ENCODE peak calls at places on chromosomes 13 and 19, in nine cellular contexts. One of them, this sample, is unnamed.

GRCh38 chr13:110576070-110576394 is 14.5 kb upstream of the RAB20 start:
- DNase-seq in head of caudate nucleus: no peak
- DNase-seq in naive thymus-derived CD8-positive, alpha-beta T cell: no peak
- DNase-seq in uterus: no peak
- DNase-seq in posterior cingulate gyrus: peak
- DNase-seq in heart left ventricle: no peak
- DNase-seq in putamen: no peak
- DNase-seq in GM12865: no peak
- DNase-seq in Ammon's horn: no peak
- DNase-seq in this sample: no peak

GRCh38 chr13:25768726-25769270 is 283.0 kb downstream of the SHISA2 start:
- DNase-seq in head of caudate nucleus: no peak
- DNase-seq in posterior cingulate gyrus: no peak
- DNase-seq in putamen: no peak
- DNase-seq in naive thymus-derived CD8-positive, alpha-beta T cell: no peak
- DNase-seq in Ammon's horn: no peak
- DNase-seq in uterus: no peak
- DNase-seq in heart left ventricle: no peak
- DNase-seq in GM12865: no peak
- DNase-seq in this sample: no peak

GRCh38 chr19:52516191-52516590 is 11.3 kb upstream of the ZNF808 start:
- DNase-seq in posterior cingulate gyrus: no peak
- DNase-seq in heart left ventricle: no peak
- DNase-seq in uterus: no peak
- DNase-seq in head of caudate nucleus: no peak
- DNase-seq in putamen: no peak
- DNase-seq in naive thymus-derived CD8-positive, alpha-beta T cell: no peak
- DNase-seq in GM12865: no peak
- DNase-seq in Ammon's horn: no peak
- DNase-seq in this sample: peak

GRCh38 chr19:45059258-45059965 is 16.9 kb downstream of the ZNF296 start:
- DNase-seq in naive thymus-derived CD8-positive, alpha-beta T cell: peak
- DNase-seq in head of caudate nucleus: peak
- DNase-seq in posterior cingulate gyrus: peak
- DNase-seq in putamen: peak
- DNase-seq in uterus: peak
- DNase-seq in GM12865: peak
- DNase-seq in heart left ventricle: peak
- DNase-seq in Ammon's horn: peak
- DNase-seq in this sample: peak

GRCh38 chr19:29083863-29084262 is 129.1 kb downstream of the UQCRFS1 start:
- DNase-seq in GM12865: no peak
- DNase-seq in head of caudate nucleus: no peak
- DNase-seq in posterior cingulate gyrus: no peak
- DNase-seq in uterus: no peak
- DNase-seq in Ammon's horn: no peak
- DNase-seq in heart left ventricle: no peak
- DNase-seq in putamen: no peak
- DNase-seq in naive thymus-derived CD8-positive, alpha-beta T cell: no peak
- DNase-seq in this sample: no peak

GRCh38 chr19:45577111-45577905 is 7.3 kb downstream of the OPA3 start:
- DNase-seq in heart left ventricle: no peak
- DNase-seq in posterior cingulate gyrus: peak
- DNase-seq in putamen: no peak
- DNase-seq in Ammon's horn: peak
- DNase-seq in head of caudate nucleus: no peak
- DNase-seq in GM12865: peak
- DNase-seq in uterus: no peak
- DNase-seq in naive thymus-derived CD8-positive, alpha-beta T cell: no peak
- DNase-seq in this sample: peak

GRCh38 chr13:69948016-69948415 is 159.6 kb upstream of the ATXN8OS start:
- DNase-seq in uterus: no peak
- DNase-seq in Ammon's horn: no peak
- DNase-seq in GM12865: peak
- DNase-seq in putamen: no peak
- DNase-seq in naive thymus-derived CD8-positive, alpha-beta T cell: no peak
- DNase-seq in head of caudate nucleus: no peak
- DNase-seq in heart left ventricle: no peak
- DNase-seq in posterior cingulate gyrus: no peak
- DNase-seq in this sample: no peak

GRCh38 chr19:37933965-37934364 is 27.0 kb downstream of the SIPA1L3 start:
- DNase-seq in naive thymus-derived CD8-positive, alpha-beta T cell: no peak
- DNase-seq in putamen: no peak
- DNase-seq in head of caudate nucleus: no peak
- DNase-seq in posterior cingulate gyrus: no peak
- DNase-seq in GM12865: no peak
- DNase-seq in Ammon's horn: no peak
- DNase-seq in uterus: no peak
- DNase-seq in heart left ventricle: peak
- DNase-seq in this sample: peak

GRCh38 chr19:32351807-32352630 is 6.6 kb downstream of the ZNF507 start:
- DNase-seq in heart left ventricle: no peak
- DNase-seq in head of caudate nucleus: no peak
- DNase-seq in uterus: no peak
- DNase-seq in GM12865: no peak
- DNase-seq in putamen: no peak
- DNase-seq in posterior cingulate gyrus: no peak
- DNase-seq in Ammon's horn: no peak
- DNase-seq in naive thymus-derived CD8-positive, alpha-beta T cell: no peak
- DNase-seq in this sample: no peak

GRCh38 chr13:34243396-34243795 is 425.4 kb downstream of the RFC3 start:
- DNase-seq in head of caudate nucleus: no peak
- DNase-seq in GM12865: no peak
- DNase-seq in posterior cingulate gyrus: no peak
- DNase-seq in Ammon's horn: no peak
- DNase-seq in uterus: no peak
- DNase-seq in naive thymus-derived CD8-positive, alpha-beta T cell: no peak
- DNase-seq in heart left ventricle: peak
- DNase-seq in putamen: no peak
- DNase-seq in this sample: no peak

GRCh38 chr13:109307027-109307426 is 479.4 kb downstream of the IRS2 start:
- DNase-seq in head of caudate nucleus: no peak
- DNase-seq in GM12865: no peak
- DNase-seq in putamen: no peak
- DNase-seq in heart left ventricle: no peak
- DNase-seq in uterus: no peak
- DNase-seq in naive thymus-derived CD8-positive, alpha-beta T cell: no peak
- DNase-seq in posterior cingulate gyrus: no peak
- DNase-seq in Ammon's horn: no peak
- DNase-seq in this sample: no peak

GRCh38 chr19:51418707-51419106 is 1.3 kb upstream of the SIGLEC10 start:
- DNase-seq in naive thymus-derived CD8-positive, alpha-beta T cell: no peak
- DNase-seq in posterior cingulate gyrus: no peak
- DNase-seq in heart left ventricle: no peak
- DNase-seq in Ammon's horn: no peak
- DNase-seq in GM12865: peak
- DNase-seq in uterus: no peak
- DNase-seq in putamen: no peak
- DNase-seq in head of caudate nucleus: no peak
- DNase-seq in this sample: no peak

GRCh38 chr19:35085947-35086346 is 29.7 kb upstream of the FXYD3 start:
- DNase-seq in head of caudate nucleus: no peak
- DNase-seq in naive thymus-derived CD8-positive, alpha-beta T cell: no peak
- DNase-seq in GM12865: peak
- DNase-seq in putamen: no peak
- DNase-seq in uterus: no peak
- DNase-seq in heart left ventricle: no peak
- DNase-seq in Ammon's horn: no peak
- DNase-seq in posterior cingulate gyrus: peak
- DNase-seq in this sample: no peak

GRCh38 chr13:37540228-37540627 is 58.3 kb downstream of the POSTN start:
- DNase-seq in naive thymus-derived CD8-positive, alpha-beta T cell: no peak
- DNase-seq in posterior cingulate gyrus: no peak
- DNase-seq in head of caudate nucleus: no peak
- DNase-seq in heart left ventricle: no peak
- DNase-seq in GM12865: no peak
- DNase-seq in putamen: no peak
- DNase-seq in uterus: no peak
- DNase-seq in Ammon's horn: no peak
- DNase-seq in this sample: no peak

GRCh38 chr19:21430674-21431073 is 33.7 kb downstream of the ZNF493 start:
- DNase-seq in head of caudate nucleus: no peak
- DNase-seq in heart left ventricle: no peak
- DNase-seq in GM12865: no peak
- DNase-seq in posterior cingulate gyrus: no peak
- DNase-seq in putamen: no peak
- DNase-seq in uterus: no peak
- DNase-seq in Ammon's horn: no peak
- DNase-seq in naive thymus-derived CD8-positive, alpha-beta T cell: no peak
- DNase-seq in this sample: no peak

GRCh38 chr13:73060251-73061160 is 1.7 kb downstream of the KLF5 start:
- DNase-seq in naive thymus-derived CD8-positive, alpha-beta T cell: no peak
- DNase-seq in head of caudate nucleus: peak
- DNase-seq in heart left ventricle: peak
- DNase-seq in uterus: peak
- DNase-seq in posterior cingulate gyrus: no peak
- DNase-seq in putamen: no peak
- DNase-seq in Ammon's horn: peak
- DNase-seq in GM12865: peak
- DNase-seq in this sample: peak

GRCh38 chr19:12953456-12954149 is 3.4 kb downstream of the GADD45GIP1 start:
- DNase-seq in Ammon's horn: peak
- DNase-seq in putamen: no peak
- DNase-seq in GM12865: no peak
- DNase-seq in naive thymus-derived CD8-positive, alpha-beta T cell: no peak
- DNase-seq in posterior cingulate gyrus: no peak
- DNase-seq in heart left ventricle: no peak
- DNase-seq in head of caudate nucleus: no peak
- DNase-seq in uterus: no peak
- DNase-seq in this sample: no peak

GRCh38 chr19:1119475-1120217 is 15.9 kb downstream of the GPX4 start:
- DNase-seq in naive thymus-derived CD8-positive, alpha-beta T cell: no peak
- DNase-seq in uterus: no peak
- DNase-seq in head of caudate nucleus: no peak
- DNase-seq in GM12865: no peak
- DNase-seq in posterior cingulate gyrus: no peak
- DNase-seq in putamen: no peak
- DNase-seq in heart left ventricle: no peak
- DNase-seq in Ammon's horn: no peak
- DNase-seq in this sample: no peak